ENCODE peak calls at places on chromosomes 7 and 10, in four cellular contexts. P is astrocyte of the spinal cord, F is cardiac muscle cell, Q is fibroblast of lung. G is an unnamed sample.
A peak's percentile ranks its signal among the peaks of the same experiment; 100 is the strongest.

GRCh38 chr10:20004087-20004523 is 187.9 kb downstream of the PLXDC2 start:
- DNase-seq in Q (peak; percentile 74), P (peak; percentile 78), F (peak; percentile 37), G (no peak)

GRCh38 chr10:111511751-111512150 is 434.9 kb downstream of the ADRA2A start:
- DNase-seq in F (peak; percentile 43), Q (no peak), P (no peak), G (no peak)

GRCh38 chr7:94620703-94621118 is 35.2 kb downstream of the SGCE start:
- DNase-seq in F (peak; percentile 67), P (peak; percentile 93), Q (peak; percentile 92), G (no peak)

GRCh38 chr7:117755136-117755535 is 118.1 kb downstream of the CTTNBP2 start:
- DNase-seq in Q (no peak), F (no peak), P (no peak), G (no peak)

GRCh38 chr10:103481974-103482531 is 3.0 kb upstream of the CALHM3 start:
- DNase-seq in F (peak; percentile 72), P (peak; percentile 50), Q (peak; percentile 54), G (no peak)

GRCh38 chr10:71072146-71072819 is 140.1 kb upstream of the UNC5B start:
- DNase-seq in Q (no peak), P (no peak), F (no peak), G (no peak)

GRCh38 chr10:70811881-70812280 is 3.9 kb upstream of the SGPL1 start:
- DNase-seq in P (no peak), Q (no peak), F (no peak), G (no peak)

GRCh38 chr10:76071638-76072317 is 640.4 kb downstream of the LRMDA start:
- DNase-seq in P (peak; percentile 40), F (no peak), Q (peak; percentile 32), G (no peak)

GRCh38 chr10:90958781-90959180 is 37.9 kb upstream of the ANKRD1 start:
- DNase-seq in Q (no peak), P (no peak), F (no peak), G (no peak)

GRCh38 chr7:96211954-96212353 is 109.9 kb downstream of the SLC25A13 start:
- DNase-seq in Q (no peak), F (no peak), P (no peak), G (no peak)

GRCh38 chr7:80773787-80774508 is 135.5 kb downstream of the CD36 start:
- DNase-seq in F (no peak), P (no peak), Q (no peak), G (no peak)

GRCh38 chr7:1847260-1848001 is 177.4 kb downstream of the ELFN1 start:
- DNase-seq in Q (no peak), F (no peak), P (no peak), G (no peak)

GRCh38 chr7:45031829-45032228 is 31.8 kb downstream of the CCM2 start:
- DNase-seq in P (no peak), F (no peak), Q (no peak), G (no peak)

GRCh38 chr7:82263880-82264751 is 179.5 kb downstream of the CACNA2D1 start:
- DNase-seq in P (no peak), Q (no peak), F (no peak), G (no peak)

GRCh38 chr7:66664590-66665293 is 36.1 kb downstream of the KCTD7 start:
- DNase-seq in P (no peak), Q (no peak), F (no peak), G (no peak)

GRCh38 chr10:62619409-62619730 is 185.2 kb upstream of the ADO start:
- DNase-seq in F (no peak), P (peak; percentile 38), Q (peak; percentile 64), G (no peak)

GRCh38 chr7:13851756-13852155 is 137.7 kb downstream of the ETV1 start:
- DNase-seq in F (no peak), P (peak; percentile 54), Q (peak; percentile 82), G (no peak)

GRCh38 chr10:5945203-5945534 is 32.2 kb downstream of the IL15RA start:
- DNase-seq in Q (no peak), P (no peak), F (no peak), G (no peak)

DNA sequence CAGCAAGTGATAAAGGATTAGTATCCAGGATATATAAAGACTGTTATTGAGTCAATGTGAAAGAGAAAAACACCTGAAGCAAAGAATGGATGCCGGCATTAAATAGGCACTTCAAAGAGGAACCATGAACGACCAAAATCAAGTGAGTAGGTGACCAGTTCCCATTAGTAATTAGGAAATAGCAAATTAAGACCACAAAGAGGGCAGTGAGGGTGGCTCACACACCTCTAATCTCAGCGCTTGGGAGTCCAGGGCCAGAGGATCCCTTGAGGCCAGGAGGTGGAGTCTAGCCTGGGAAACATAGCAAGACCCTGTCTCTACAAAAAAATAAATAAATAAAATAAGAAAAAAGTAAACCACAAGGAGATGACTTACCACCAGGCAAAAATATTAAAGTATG is 1.5 kb upstream of the ANTXRL start:
- DNase-seq in F (no peak), P (no peak), Q (no peak), G (no peak)
- H3K4me3 ChIP-seq in F (peak overlapping the region; percentile 45), P (peak overlapping the region; percentile 51), Q (peak overlapping the region; percentile 69), G (no peak overlapping the region)

GRCh38 chr7:128041203-128041602 is 10.0 kb upstream of the LRRC4 start:
- DNase-seq in Q (peak; percentile 83), P (peak; percentile 84), F (no peak), G (no peak)

GRCh38 chr7:128042027-128042426 is 10.8 kb upstream of the LRRC4 start:
- DNase-seq in Q (no peak), F (no peak), P (no peak), G (no peak)

GRCh38 chr7:128040205-128040604 is 9.0 kb upstream of the LRRC4 start:
- DNase-seq in P (no peak), F (no peak), Q (no peak), G (no peak)

GRCh38 chr7:128044064-128044463 is 12.8 kb upstream of the LRRC4 start:
- DNase-seq in F (peak; percentile 89), P (no peak), Q (no peak), G (no peak)

GRCh38 chr7:128045766-128046165 is 14.5 kb upstream of the LRRC4 start:
- DNase-seq in P (no peak), Q (peak; percentile 61), F (no peak), G (no peak)
- H3K4me3 ChIP-seq in P (no peak overlapping the region), Q (no peak overlapping the region), F (no peak overlapping the region), G (no peak overlapping the region)

GRCh38 chr10:55628260-55628701 is 732.8 kb downstream of the ZWINT start:
- DNase-seq in F (peak; percentile 59), Q (no peak), P (peak; percentile 17), G (no peak)
- H3K4me3 ChIP-seq in F (peak overlapping the region; percentile 35), Q (no peak overlapping the region), P (peak overlapping the region; percentile 35), G (peak overlapping the region; percentile 63)

GRCh38 chr7:22485189-22485588 is 14.8 kb downstream of the STEAP1B start:
- DNase-seq in P (no peak), Q (peak; percentile 56), F (no peak), G (no peak)

GRCh38 chr7:22486597-22486996 is 13.4 kb downstream of the STEAP1B start:
- DNase-seq in P (no peak), Q (no peak), F (no peak), G (no peak)

GRCh38 chr7:22487978-22488642 is 11.9 kb downstream of the STEAP1B start:
- DNase-seq in P (no peak), Q (no peak), F (no peak), G (no peak)

DNA sequence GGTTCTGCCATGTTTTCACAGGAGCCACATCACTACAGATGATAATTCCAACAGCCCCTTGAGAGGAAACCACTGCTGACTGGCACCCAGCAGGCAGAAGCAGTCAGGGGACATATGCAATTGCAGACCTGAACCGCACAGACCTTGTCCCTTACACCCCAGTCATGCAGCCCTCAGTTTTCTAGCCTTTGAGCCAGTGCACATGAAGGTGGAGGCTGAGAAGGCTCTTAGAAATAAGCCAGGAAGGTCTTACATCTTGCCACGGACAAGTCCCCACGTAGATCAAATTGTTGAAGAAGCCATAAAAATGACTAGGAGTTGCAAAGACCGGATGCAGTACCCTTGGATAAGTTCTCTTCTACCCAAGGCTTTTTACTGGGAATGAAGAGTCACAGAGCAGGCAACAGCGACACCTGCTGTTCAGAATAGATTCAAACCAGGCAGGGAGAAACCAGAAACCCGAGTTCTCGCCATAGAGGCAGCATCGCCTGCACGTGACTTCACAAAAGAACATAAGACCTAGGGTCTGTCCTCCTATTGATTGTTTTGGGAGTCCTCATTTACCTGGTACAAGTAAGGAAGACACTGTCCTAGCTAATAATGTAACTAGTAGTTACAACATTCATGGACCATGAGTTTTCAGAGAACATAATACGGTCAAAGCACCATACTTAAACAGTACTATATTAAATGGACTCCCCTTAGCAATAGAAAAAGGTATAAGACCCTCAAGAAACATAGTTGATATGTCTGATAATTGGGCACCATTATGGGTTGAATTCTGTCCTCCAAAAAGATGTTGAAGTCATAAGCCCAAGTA is 11.1 kb downstream of the STEAP1B start:
- DNase-seq in P (peak; percentile 75), F (peak; percentile 79), Q (peak; percentile 43), G (peak; percentile 81)
- H3K4me3 ChIP-seq in P (no peak overlapping the region), F (no peak overlapping the region), Q (no peak overlapping the region), G (no peak overlapping the region)

G was measured in iPS DF 6.9.